ENCODE peak calls at places on chromosomes 5 and 9, in ten cellular contexts. G is mesothelial cell of epicardium, X is tibial nerve, U is hepatocyte, J is choroid plexus epithelial cell, Q is A549, Z is omental fat pad, E is neural crest cell, M is WERI-Rb-1, O is fibroblast of lung. W is an unnamed sample.

GRCh38 chr9:132074736-132075135 is 4.9 kb downstream of the MED27 start:
- DNase-seq in G (no peak), X (no peak), U (no peak), J (peak; percentile 73), Q (no peak), Z (no peak), E (no peak), M (no peak), O (peak; percentile 72), W (no peak)

GRCh38 chr5:149406203-149406978 is 27.3 kb upstream of the IL17B start:
- DNase-seq in G (no peak), X (peak; percentile 66), U (no peak), J (peak; percentile 85), Q (no peak), Z (no peak), E (no peak), M (no peak), O (peak; percentile 94), W (no peak)

GRCh38 chr9:99044827-99045226 is 60.1 kb upstream of the TGFBR1 start:
- DNase-seq in G (no peak), X (no peak), U (no peak), J (no peak), Q (no peak), Z (no peak), E (no peak), M (no peak), O (peak; percentile 15), W (no peak)

GRCh38 chr9:121369595-121370265 is at the start of gene STOM:
- DNase-seq in G (no peak), X (peak; percentile 87), U (peak; percentile 83), J (peak; percentile 80), Q (peak; percentile 47), Z (peak; percentile 62), E (no peak), M (no peak), O (peak; percentile 94), W (peak; percentile 76)

GRCh38 chr5:178162481-178162880 is 8.8 kb upstream of the NHP2 start:
- DNase-seq in G (no peak), X (no peak), U (no peak), J (no peak), Q (no peak), Z (no peak), E (no peak), M (peak; percentile 76), O (no peak), W (no peak)

GRCh38 chr9:35042081-35042604 is 30.3 kb downstream of the VCP start:
- DNase-seq in G (no peak), X (peak; percentile 23), U (peak; percentile 22), J (peak; percentile 47), Q (no peak), Z (no peak), E (no peak), M (no peak), O (peak; percentile 53), W (no peak)

GRCh38 chr9:805151-805550 is 36.3 kb upstream of the DMRT1 start:
- DNase-seq in G (no peak), X (no peak), U (no peak), J (no peak), Q (no peak), Z (no peak), E (no peak), M (no peak), O (no peak), W (no peak)

GRCh38 chr5:73274121-73274520 is 101.1 kb downstream of the TMEM174 start:
- DNase-seq in G (no peak), X (no peak), U (no peak), J (no peak), Q (no peak), Z (no peak), E (no peak), M (no peak), O (no peak), W (no peak)

GRCh38 chr9:5870020-5870339 is 20.7 kb upstream of the MLANA start:
- DNase-seq in G (no peak), X (no peak), U (no peak), J (no peak), Q (no peak), Z (no peak), E (no peak), M (no peak), O (no peak), W (no peak)

GRCh38 chr9:5870691-5871090 is 20.0 kb upstream of the MLANA start:
- DNase-seq in G (no peak), X (no peak), U (no peak), J (peak; percentile 84), Q (no peak), Z (no peak), E (no peak), M (no peak), O (no peak), W (no peak)

GRCh38 chr9:5868235-5868634 is 22.5 kb upstream of the MLANA start:
- DNase-seq in G (no peak), X (no peak), U (no peak), J (no peak), Q (no peak), Z (no peak), E (no peak), M (no peak), O (no peak), W (no peak)

GRCh38 chr9:5871785-5872184 is 18.9 kb upstream of the MLANA start:
- DNase-seq in G (no peak), X (no peak), U (no peak), J (no peak), Q (no peak), Z (no peak), E (no peak), M (no peak), O (no peak), W (no peak)

GRCh38 chr9:5869315-5870019 is 21.2 kb upstream of the MLANA start:
- DNase-seq in G (no peak), X (no peak), U (no peak), J (no peak), Q (peak; percentile 56), Z (no peak), E (no peak), M (no peak), O (no peak), W (no peak)
- TF ChIP-seq CTCF in G (peak; percentile 25), X (no peak), U (peak; percentile 20), J (peak; percentile 26), Q (peak; percentile 12), Z (no peak), E (peak; percentile 59), M (peak; percentile 43), O (peak; percentile 12), W (peak; percentile 54)

DNA sequence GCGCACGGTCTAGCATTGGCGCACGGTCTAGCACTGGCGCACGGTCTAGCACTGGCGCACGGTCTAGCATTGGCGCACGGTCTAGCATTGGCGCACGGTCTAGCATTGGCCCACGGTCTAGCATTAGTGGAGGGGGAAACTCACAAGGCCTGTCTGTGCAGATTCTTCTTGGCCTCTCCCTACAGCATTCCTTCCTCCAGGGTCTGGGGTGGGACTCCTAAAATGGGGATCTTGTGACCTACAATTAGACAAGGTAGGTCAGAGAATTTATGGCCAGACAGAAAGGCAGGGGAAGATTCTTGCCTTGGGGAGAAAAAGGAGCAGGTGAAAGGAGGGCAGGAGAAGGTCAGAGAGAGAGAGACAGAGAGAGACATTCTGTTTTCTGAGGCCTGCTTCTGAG is 5.4 kb upstream of the GBGT1 start:
- DNase-seq in G (no peak), X (no peak), U (no peak), J (no peak), Q (no peak), Z (no peak), E (no peak), M (no peak), O (no peak), W (no peak)
- TF ChIP-seq CTCF in G (no peak), X (no peak), U (no peak), J (no peak), Q (no peak), Z (no peak), E (no peak), M (no peak), O (no peak), W (no peak)

DNA sequence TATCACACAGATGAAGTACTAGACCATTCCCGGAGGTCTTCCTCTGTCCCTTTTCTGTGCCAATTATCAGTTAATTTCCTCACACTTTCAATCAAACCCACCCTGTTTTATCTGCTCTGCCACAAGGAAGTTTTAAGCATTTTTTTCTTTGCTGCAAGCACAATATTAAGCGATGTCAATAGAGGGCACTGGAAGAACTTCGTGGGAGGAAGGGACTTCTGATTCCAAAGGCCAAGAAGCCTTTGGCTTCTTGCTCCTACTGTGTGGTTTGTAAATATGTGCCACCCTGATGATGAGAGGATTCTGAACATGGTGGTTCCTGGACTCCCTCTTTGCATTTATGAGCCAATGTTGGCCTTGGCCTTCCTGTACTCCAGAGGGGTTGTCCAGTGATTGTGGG is 1712.5 kb upstream of the C9orf72 start:
- DNase-seq in G (no peak), X (no peak), U (no peak), J (peak; percentile 27), Q (no peak), Z (no peak), E (no peak), M (no peak), O (peak; percentile 3), W (no peak)
- TF ChIP-seq CTCF in G (no peak), X (no peak), U (peak; percentile 31), J (peak; percentile 47), Q (peak; percentile 52), Z (no peak), E (no peak), M (peak; percentile 25), O (peak; percentile 9), W (no peak)

GRCh38 chr5:56346044-56346710 is 113.0 kb upstream of the ANKRD55 start:
- DNase-seq in G (no peak), X (no peak), U (no peak), J (peak; percentile 36), Q (no peak), Z (no peak), E (no peak), M (no peak), O (no peak), W (no peak)
- TF ChIP-seq CTCF in G (no peak), X (no peak), U (no peak), J (no peak), Q (no peak), Z (no peak), E (no peak), M (no peak), O (no peak), W (no peak)

GRCh38 chr5:138632900-138633489 is 57.8 kb upstream of the HSPA9 start:
- DNase-seq in G (no peak), X (peak; percentile 49), U (peak; percentile 71), J (peak; percentile 91), Q (peak; percentile 66), Z (no peak), E (peak; percentile 54), M (peak; percentile 64), O (peak; percentile 92), W (no peak)
- TF ChIP-seq CTCF in G (peak; percentile 62), X (peak; percentile 22), U (peak; percentile 34), J (peak; percentile 56), Q (peak; percentile 52), Z (no peak), E (peak; percentile 61), M (peak; percentile 46), O (peak; percentile 50), W (peak; percentile 75)